ENCODE peak calls at places on chromosomes 11 and 22, in five cellular contexts. K, Z, V, J and N are unnamed samples.

GRCh38 chr11:65870307-65870658 is 2.3 kb downstream of the EFEMP2 start:
- DNase-seq in V (peak; percentile 12), Z (no peak), K (no peak), J (peak; percentile 48), N (no peak)

GRCh38 chr11:121039971-121040613 is 16.2 kb downstream of the TBCEL start:
- DNase-seq in V (no peak), K (no peak), J (no peak), Z (no peak), N (no peak)

GRCh38 chr11:112398798-112399197 is 138.1 kb upstream of the PLET1 start:
- DNase-seq in K (no peak), V (no peak), J (no peak), Z (no peak), N (no peak)

GRCh38 chr11:15073361-15074205 is at the start of gene CALCB:
- DNase-seq in V (no peak), K (peak; percentile 8), Z (peak; percentile 17), J (peak; percentile 51), N (no peak)

GRCh38 chr22:20244744-20245576 is 23.2 kb downstream of the RTN4R start:
- DNase-seq in K (no peak), Z (peak; percentile 61), V (no peak), J (no peak), N (no peak)

GRCh38 chr11:103541186-103541795 is 432.1 kb downstream of the DYNC2H1 start:
- DNase-seq in J (no peak), K (peak; percentile 55), Z (no peak), V (no peak), N (no peak)

GRCh38 chr11:20043992-20044391 is 116.3 kb downstream of the DBX1 start:
- DNase-seq in K (no peak), Z (no peak), V (no peak), J (no peak), N (no peak)

GRCh38 chr11:1030086-1030485 is 6.4 kb downstream of the MUC6 start:
- DNase-seq in J (no peak), V (no peak), K (no peak), Z (no peak), N (no peak)

GRCh38 chr22:40673017-40673416 is 6.3 kb upstream of the MCHR1 start:
- DNase-seq in V (no peak), K (no peak), J (no peak), Z (no peak), N (no peak)

GRCh38 chr11:54558407-54558806 is 45.4 kb downstream of the OR4C46 start:
- DNase-seq in Z (no peak), V (no peak), K (no peak), J (no peak), N (no peak)

GRCh38 chr11:45097721-45098493 is 48.5 kb upstream of the PRDM11 start:
- DNase-seq in Z (no peak), J (no peak), V (no peak), K (peak; percentile 72), N (peak; percentile 82)

GRCh38 chr11:65891180-65892136 is 985 bp downstream of the CCDC85B start:
- DNase-seq in V (peak; percentile 64), Z (no peak), J (peak; percentile 62), K (no peak), N (peak; percentile 72)

GRCh38 chr11:76251223-76251575 is 44.9 kb upstream of the WNT11 start:
- DNase-seq in J (no peak), K (no peak), V (no peak), Z (no peak), N (no peak)

GRCh38 chr11:1126935-1127663 is 30.7 kb upstream of the MUC5AC start:
- DNase-seq in K (no peak), Z (no peak), J (no peak), V (no peak), N (peak; percentile 46)

GRCh38 chr22:19176732-19177131 is 1.8 kb downstream of the SLC25A1 start:
- DNase-seq in Z (no peak), J (no peak), V (no peak), K (no peak), N (no peak)
- H3K4me1 ChIP-seq in Z (peaks cover 18% of the 10 kb centered on the region), J (peaks cover 49% of the 10 kb centered on the region), V (peaks cover 75% of the 10 kb centered on the region), K (peaks cover 39% of the 10 kb centered on the region), N (peaks cover 6% of the 10 kb centered on the region)

GRCh38 chr11:130128626-130129025 is 31.0 kb upstream of the ST14 start:
- DNase-seq in V (no peak), Z (no peak), J (no peak), K (no peak), N (no peak)

GRCh38 chr11:130131957-130132850 is 27.4 kb upstream of the ST14 start:
- DNase-seq in Z (peak; percentile 76), K (peak; percentile 85), J (no peak), V (no peak), N (peak; percentile 76)

GRCh38 chr11:130133716-130134115 is 25.9 kb upstream of the ST14 start:
- DNase-seq in Z (no peak), J (no peak), V (no peak), K (no peak), N (no peak)

GRCh38 chr11:130127509-130127908 is 32.1 kb upstream of the ST14 start:
- DNase-seq in J (no peak), K (no peak), Z (no peak), V (no peak), N (no peak)

DNA sequence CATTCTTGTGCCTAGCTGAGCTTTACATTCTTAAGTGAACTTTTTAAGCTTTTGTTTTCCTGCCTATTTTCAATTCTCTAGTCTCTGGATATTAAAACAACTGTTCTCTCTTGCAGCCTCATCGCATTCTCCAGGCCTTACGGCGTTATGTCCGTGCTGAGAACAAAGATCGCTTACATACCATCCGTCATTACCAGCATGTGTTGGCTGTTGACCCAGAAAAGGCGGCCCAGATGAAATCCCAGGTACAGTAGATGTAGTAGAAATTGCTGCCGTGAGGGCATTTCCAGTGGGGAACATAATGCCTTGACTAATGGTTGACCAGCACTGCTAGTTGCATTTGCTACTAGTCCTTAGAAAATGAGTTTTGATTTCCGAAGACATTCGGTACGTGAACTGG is 29.7 kb upstream of the ST14 start:
- DNase-seq in J (no peak), K (no peak), Z (no peak), V (no peak), N (peak; percentile 46)
- H3K36me3 ChIP-seq in J (peaks cover 98% of the 10 kb centered on the region), K (peaks cover 12% of the 10 kb centered on the region), Z (peaks cover 27% of the 10 kb centered on the region), V (peaks cover 78% of the 10 kb centered on the region), N (peaks cover 71% of the 10 kb centered on the region)

GRCh38 chr11:119000906-119001305 is 3.0 kb downstream of the CENATAC start:
- DNase-seq in V (no peak), K (no peak), Z (no peak), J (no peak), N (no peak)
- H3K4me1 ChIP-seq in V (peaks cover 36% of the 10 kb centered on the region), K (peaks cover 12% of the 10 kb centered on the region), Z (peaks cover 6% of the 10 kb centered on the region), J (peaks cover 30% of the 10 kb centered on the region), N (peaks cover 9% of the 10 kb centered on the region)

GRCh38 chr22:50286275-50286674 is 16.1 kb upstream of the MAPK11 start:
- DNase-seq in K (no peak), V (no peak), J (no peak), Z (no peak), N (no peak)
- H3K36me3 ChIP-seq in K (peaks cover 12% of the 10 kb centered on the region), V (peaks cover 85% of the 10 kb centered on the region), J (peaks cover 95% of the 10 kb centered on the region), Z (no peaks in the 10 kb centered on the region), N (peaks cover 85% of the 10 kb centered on the region)

GRCh38 chr11:64857485-64857884 is 13.0 kb upstream of the CDC42BPG start:
- DNase-seq in J (no peak), Z (no peak), V (no peak), K (no peak), N (no peak)
- H3K4me1 ChIP-seq in J (peaks cover 100% of the 10 kb centered on the region), Z (peaks cover 96% of the 10 kb centered on the region), V (peaks cover 100% of the 10 kb centered on the region), K (peaks cover 45% of the 10 kb centered on the region), N (peaks cover 37% of the 10 kb centered on the region)

GRCh38 chr11:70415642-70416395 is 17.5 kb downstream of the CTTN start:
- DNase-seq in K (no peak), V (no peak), Z (no peak), J (no peak), N (no peak)

GRCh38 chr11:70413151-70413550 is 14.8 kb downstream of the CTTN start:
- DNase-seq in V (no peak), Z (no peak), K (no peak), J (no peak), N (no peak)

GRCh38 chr11:70416881-70417280 is 18.6 kb downstream of the CTTN start:
- DNase-seq in Z (no peak), K (no peak), J (no peak), V (no peak), N (no peak)

GRCh38 chr11:70414341-70415100 is 16.2 kb downstream of the CTTN start:
- DNase-seq in V (no peak), Z (no peak), J (no peak), K (no peak), N (no peak)

GRCh38 chr11:70415176-70415575 is 16.8 kb downstream of the CTTN start:
- DNase-seq in V (no peak), K (peak; percentile 35), J (no peak), Z (no peak), N (no peak)
- H3K36me3 ChIP-seq in V (peaks cover 99% of the 10 kb centered on the region), K (peaks cover 25% of the 10 kb centered on the region), J (peaks cover 97% of the 10 kb centered on the region), Z (no peaks in the 10 kb centered on the region), N (peaks cover 98% of the 10 kb centered on the region)

GRCh38 chr11:125074511-125075241 is 11.6 kb downstream of the SLC37A2 start:
- DNase-seq in V (no peak), Z (no peak), K (no peak), J (no peak), N (no peak)
- H3K4me1 ChIP-seq in V (no peaks in the 10 kb centered on the region), Z (no peaks in the 10 kb centered on the region), K (peaks cover 54% of the 10 kb centered on the region), J (peaks cover 17% of the 10 kb centered on the region), N (no peaks in the 10 kb centered on the region)

GRCh38 chr22:46356496-46357185 is 21.1 kb downstream of the TRMU start:
- DNase-seq in Z (no peak), K (no peak), V (no peak), J (no peak), N (no peak)
- H3K36me3 ChIP-seq in Z (peaks cover 60% of the 10 kb centered on the region), K (no peaks in the 10 kb centered on the region), V (peaks cover 53% of the 10 kb centered on the region), J (peaks cover 72% of the 10 kb centered on the region), N (peaks cover 44% of the 10 kb centered on the region)

GRCh38 chr22:29914991-29915390 is 32.0 kb downstream of the MTMR3 start:
- DNase-seq in V (no peak), J (no peak), K (no peak), Z (no peak), N (no peak)
- H3K4me1 ChIP-seq in V (peaks cover 90% of the 10 kb centered on the region), J (peaks cover 67% of the 10 kb centered on the region), K (peaks cover 3% of the 10 kb centered on the region), Z (peaks cover 9% of the 10 kb centered on the region), N (peaks cover 6% of the 10 kb centered on the region)

GRCh38 chr22:49825436-49825835 is 2.2 kb downstream of the BRD1 start:
- DNase-seq in J (no peak), Z (no peak), K (no peak), V (no peak), N (no peak)
- H3K36me3 ChIP-seq in J (peaks cover 44% of the 10 kb centered on the region), Z (peaks cover 39% of the 10 kb centered on the region), K (peaks cover 6% of the 10 kb centered on the region), V (peaks cover 36% of the 10 kb centered on the region), N (peaks cover 37% of the 10 kb centered on the region)